ENCODE peak calls at places on chromosomes 3 and 15, in seven cellular contexts. One of them, this sample, is unnamed.

GRCh38 chr3:13080591-13080990 is 7.4 kb upstream of the IQSEC1 start:
- DNase-seq in transverse colon: no peak
- DNase-seq in uterus: no peak
- DNase-seq in NB4: peak; percentile 79
- DNase-seq in K562: no peak
- DNase-seq in lower leg skin: peak; percentile 39
- DNase-seq in body of pancreas: no peak
- DNase-seq in this sample: no peak

GRCh38 chr3:38163117-38163870 is 2.0 kb upstream of the OXSR1 start:
- DNase-seq in transverse colon: no peak
- DNase-seq in NB4: peak; percentile 47
- DNase-seq in body of pancreas: no peak
- DNase-seq in K562: peak; percentile 37
- DNase-seq in uterus: no peak
- DNase-seq in lower leg skin: no peak
- DNase-seq in this sample: no peak

GRCh38 chr3:53493997-53494791 is at the start of gene CACNA1D:
- DNase-seq in body of pancreas: peak; percentile 79
- DNase-seq in NB4: no peak
- DNase-seq in uterus: no peak
- DNase-seq in lower leg skin: no peak
- DNase-seq in transverse colon: peak; percentile 82
- DNase-seq in K562: no peak
- DNase-seq in this sample: no peak

GRCh38 chr3:82080261-82080660 is 318.8 kb upstream of the GBE1 start:
- DNase-seq in uterus: no peak
- DNase-seq in NB4: peak; percentile 2
- DNase-seq in K562: no peak
- DNase-seq in transverse colon: no peak
- DNase-seq in lower leg skin: no peak
- DNase-seq in body of pancreas: no peak
- DNase-seq in this sample: no peak

GRCh38 chr3:176776622-176777021 is 420.7 kb downstream of the TBL1XR1 start:
- DNase-seq in transverse colon: no peak
- DNase-seq in lower leg skin: no peak
- DNase-seq in NB4: no peak
- DNase-seq in K562: no peak
- DNase-seq in body of pancreas: no peak
- DNase-seq in uterus: no peak
- DNase-seq in this sample: no peak

GRCh38 chr15:63191895-63192603 is 2.6 kb downstream of the RAB8B start:
- DNase-seq in uterus: no peak
- DNase-seq in K562: no peak
- DNase-seq in lower leg skin: no peak
- DNase-seq in NB4: peak; percentile 57
- DNase-seq in body of pancreas: no peak
- DNase-seq in transverse colon: peak; percentile 19
- DNase-seq in this sample: no peak

GRCh38 chr3:112734718-112735350 is 93.9 kb upstream of the CCDC80 start:
- DNase-seq in lower leg skin: peak; percentile 41
- DNase-seq in body of pancreas: peak; percentile 51
- DNase-seq in K562: peak; percentile 53
- DNase-seq in NB4: peak; percentile 85
- DNase-seq in uterus: peak; percentile 27
- DNase-seq in transverse colon: peak; percentile 52
- DNase-seq in this sample: peak; percentile 44

GRCh38 chr3:100089802-100090668 is 24.3 kb downstream of the FILIP1L start:
- DNase-seq in K562: peak; percentile 57
- DNase-seq in body of pancreas: no peak
- DNase-seq in uterus: peak; percentile 55
- DNase-seq in transverse colon: no peak
- DNase-seq in NB4: peak; percentile 90
- DNase-seq in lower leg skin: no peak
- DNase-seq in this sample: peak; percentile 12

GRCh38 chr3:151082880-151083838 is 2.3 kb upstream of the MED12L start:
- DNase-seq in transverse colon: no peak
- DNase-seq in NB4: no peak
- DNase-seq in uterus: no peak
- DNase-seq in K562: no peak
- DNase-seq in lower leg skin: no peak
- DNase-seq in body of pancreas: no peak
- DNase-seq in this sample: no peak

GRCh38 chr3:106197532-106198187 is 328.8 kb upstream of the CBLB start:
- DNase-seq in body of pancreas: no peak
- DNase-seq in NB4: no peak
- DNase-seq in transverse colon: no peak
- DNase-seq in K562: no peak
- DNase-seq in lower leg skin: no peak
- DNase-seq in uterus: no peak
- DNase-seq in this sample: no peak

GRCh38 chr15:98547741-98548166 is 100.6 kb upstream of the IGF1R start:
- DNase-seq in NB4: peak; percentile 66
- DNase-seq in uterus: peak; percentile 30
- DNase-seq in lower leg skin: peak; percentile 25
- DNase-seq in body of pancreas: no peak
- DNase-seq in transverse colon: peak; percentile 11
- DNase-seq in K562: no peak
- DNase-seq in this sample: no peak

GRCh38 chr3:176906046-176906905 is 291.0 kb downstream of the TBL1XR1 start:
- DNase-seq in K562: no peak
- DNase-seq in body of pancreas: peak; percentile 69
- DNase-seq in transverse colon: no peak
- DNase-seq in lower leg skin: no peak
- DNase-seq in uterus: no peak
- DNase-seq in NB4: no peak
- DNase-seq in this sample: no peak

GRCh38 chr15:22265056-22265945 is 185.0 kb downstream of the OR4M2 start:
- DNase-seq in body of pancreas: no peak
- DNase-seq in transverse colon: no peak
- DNase-seq in lower leg skin: no peak
- DNase-seq in uterus: no peak
- DNase-seq in NB4: no peak
- DNase-seq in K562: no peak
- DNase-seq in this sample: no peak

GRCh38 chr15:91412529-91412928 is 312.5 kb downstream of the SV2B start:
- DNase-seq in transverse colon: no peak
- DNase-seq in lower leg skin: no peak
- DNase-seq in K562: no peak
- DNase-seq in body of pancreas: no peak
- DNase-seq in uterus: no peak
- DNase-seq in NB4: peak; percentile 73
- DNase-seq in this sample: no peak

GRCh38 chr3:105845488-105845887 is 23.3 kb downstream of the CBLB start:
- DNase-seq in uterus: no peak
- DNase-seq in transverse colon: no peak
- DNase-seq in body of pancreas: no peak
- DNase-seq in lower leg skin: no peak
- DNase-seq in NB4: no peak
- DNase-seq in K562: no peak
- DNase-seq in this sample: no peak

GRCh38 chr3:9978664-9979349 is 7.8 kb downstream of the EMC3 start:
- DNase-seq in uterus: no peak
- DNase-seq in lower leg skin: no peak
- DNase-seq in transverse colon: no peak
- DNase-seq in body of pancreas: no peak
- DNase-seq in K562: peak; percentile 31
- DNase-seq in NB4: no peak
- DNase-seq in this sample: no peak

GRCh38 chr3:52774901-52775864 is 2.2 kb upstream of the ITIH1 start:
- DNase-seq in lower leg skin: no peak
- DNase-seq in body of pancreas: peak; percentile 66
- DNase-seq in transverse colon: peak; percentile 39
- DNase-seq in uterus: no peak
- DNase-seq in NB4: no peak
- DNase-seq in K562: no peak
- DNase-seq in this sample: no peak

GRCh38 chr15:52790166-52790708 is at the start of gene ONECUT1:
- DNase-seq in lower leg skin: no peak
- DNase-seq in K562: peak; percentile 91
- DNase-seq in transverse colon: peak; percentile 50
- DNase-seq in body of pancreas: peak; percentile 87
- DNase-seq in NB4: peak; percentile 62
- DNase-seq in uterus: no peak
- DNase-seq in this sample: peak; percentile 78

GRCh38 chr3:138254199-138254598 is 67.1 kb downstream of the ARMC8 start:
- DNase-seq in K562: no peak
- DNase-seq in NB4: no peak
- DNase-seq in lower leg skin: no peak
- DNase-seq in body of pancreas: no peak
- DNase-seq in transverse colon: no peak
- DNase-seq in uterus: no peak
- DNase-seq in this sample: no peak

GRCh38 chr15:70672081-70672480 is 91.3 kb downstream of the UACA start:
- DNase-seq in K562: no peak
- DNase-seq in NB4: peak; percentile 72
- DNase-seq in body of pancreas: no peak
- DNase-seq in lower leg skin: no peak
- DNase-seq in transverse colon: no peak
- DNase-seq in uterus: no peak
- DNase-seq in this sample: no peak

GRCh38 chr15:57421110-57421509 is 44.8 kb downstream of the CGNL1 start:
- DNase-seq in uterus: no peak
- DNase-seq in body of pancreas: no peak
- DNase-seq in NB4: no peak
- DNase-seq in lower leg skin: no peak
- DNase-seq in transverse colon: no peak
- DNase-seq in K562: no peak
- DNase-seq in this sample: no peak

GRCh38 chr3:168859574-168859973 is 763.9 kb upstream of the GOLIM4 start:
- DNase-seq in transverse colon: no peak
- DNase-seq in NB4: peak; percentile 6
- DNase-seq in body of pancreas: no peak
- DNase-seq in K562: no peak
- DNase-seq in uterus: no peak
- DNase-seq in lower leg skin: no peak
- DNase-seq in this sample: no peak

GRCh38 chr3:18134386-18135082 is 290.6 kb downstream of the SATB1 start:
- DNase-seq in NB4: no peak
- DNase-seq in uterus: no peak
- DNase-seq in transverse colon: no peak
- DNase-seq in K562: no peak
- DNase-seq in body of pancreas: no peak
- DNase-seq in lower leg skin: no peak
- DNase-seq in this sample: no peak
- TF ChIP-seq POLR2A in NB4: no peak
- TF ChIP-seq POLR2A in uterus: no peak
- TF ChIP-seq POLR2A in transverse colon: no peak
- TF ChIP-seq POLR2A in K562: no peak
- TF ChIP-seq POLR2A in body of pancreas: no peak
- TF ChIP-seq POLR2A in lower leg skin: no peak
- TF ChIP-seq POLR2A in this sample: no peak

GRCh38 chr15:84981711-84982300 is at the start of gene PDE8A:
- DNase-seq in NB4: peak; percentile 69
- DNase-seq in lower leg skin: peak; percentile 33
- DNase-seq in body of pancreas: peak; percentile 51
- DNase-seq in uterus: no peak
- DNase-seq in transverse colon: peak; percentile 63
- DNase-seq in K562: peak; percentile 75
- DNase-seq in this sample: peak; percentile 21

GRCh38 chr15:84979651-84980050 is 2.0 kb upstream of the PDE8A start:
- DNase-seq in K562: peak; percentile 62
- DNase-seq in NB4: no peak
- DNase-seq in lower leg skin: no peak
- DNase-seq in transverse colon: peak; percentile 36
- DNase-seq in body of pancreas: peak; percentile 47
- DNase-seq in uterus: no peak
- DNase-seq in this sample: no peak

GRCh38 chr15:84981054-84981710 is 474 bp upstream of the PDE8A start:
- DNase-seq in K562: peak; percentile 96
- DNase-seq in uterus: peak; percentile 95
- DNase-seq in lower leg skin: peak; percentile 90
- DNase-seq in transverse colon: peak; percentile 97
- DNase-seq in body of pancreas: peak; percentile 96
- DNase-seq in NB4: peak; percentile 99
- DNase-seq in this sample: peak; percentile 78

GRCh38 chr15:84982301-84982920 is 755 bp downstream of the PDE8A start:
- DNase-seq in uterus: peak; percentile 33
- DNase-seq in NB4: peak; percentile 68
- DNase-seq in transverse colon: peak; percentile 70
- DNase-seq in lower leg skin: peak; percentile 18
- DNase-seq in K562: peak; percentile 38
- DNase-seq in body of pancreas: peak; percentile 46
- DNase-seq in this sample: no peak

GRCh38 chr15:84980196-84981053 is 1.2 kb upstream of the PDE8A start:
- DNase-seq in body of pancreas: peak; percentile 85
- DNase-seq in NB4: peak; percentile 87
- DNase-seq in uterus: peak; percentile 84
- DNase-seq in transverse colon: peak; percentile 88
- DNase-seq in K562: peak; percentile 85
- DNase-seq in lower leg skin: peak; percentile 78
- DNase-seq in this sample: peak; percentile 55
- TF ChIP-seq POLR2A in body of pancreas: peak; percentile 53
- TF ChIP-seq POLR2A in NB4: peak; percentile 49
- TF ChIP-seq POLR2A in uterus: peak; percentile 54
- TF ChIP-seq POLR2A in transverse colon: peak; percentile 37
- TF ChIP-seq POLR2A in K562: peak; percentile 66
- TF ChIP-seq POLR2A in lower leg skin: no peak
- TF ChIP-seq POLR2A in this sample: peak; percentile 43

DNA sequence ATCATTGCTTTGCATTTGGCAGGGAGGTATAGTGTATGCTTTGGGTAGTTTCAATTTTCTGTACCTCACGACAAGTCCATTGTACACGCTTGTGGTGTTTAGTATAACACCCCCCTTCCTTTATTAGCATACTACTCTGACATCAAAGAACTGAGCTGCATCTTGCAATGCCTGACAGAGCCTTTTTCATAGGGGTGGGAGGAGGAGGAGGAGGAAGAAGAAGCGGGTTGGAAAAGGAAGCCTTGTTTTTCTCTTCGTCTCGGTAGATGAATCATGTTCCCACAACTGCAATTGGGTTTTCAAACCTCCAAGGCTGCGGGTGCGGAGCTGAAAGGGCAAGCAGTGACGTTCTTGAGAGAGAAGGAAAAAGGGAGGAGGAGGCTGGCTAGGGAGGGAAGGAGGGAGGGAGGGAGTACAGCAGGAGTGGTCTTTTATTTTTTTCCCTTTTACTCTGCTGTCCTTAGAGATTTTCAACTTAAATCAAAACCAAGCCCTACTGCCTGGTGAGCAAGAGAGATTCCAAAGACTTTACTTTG is 175.7 kb downstream of the KLHL25 start:
- DNase-seq in lower leg skin: peak; percentile 85
- DNase-seq in uterus: peak; percentile 82
- DNase-seq in NB4: peak; percentile 82
- DNase-seq in transverse colon: peak; percentile 50
- DNase-seq in K562: no peak
- DNase-seq in body of pancreas: peak; percentile 44
- DNase-seq in this sample: peak; percentile 34
- TF ChIP-seq POLR2A in lower leg skin: no peak
- TF ChIP-seq POLR2A in uterus: peak; percentile 69
- TF ChIP-seq POLR2A in NB4: no peak
- TF ChIP-seq POLR2A in transverse colon: peak; percentile 51
- TF ChIP-seq POLR2A in K562: no peak
- TF ChIP-seq POLR2A in body of pancreas: peak; percentile 29
- TF ChIP-seq POLR2A in this sample: no peak

DNA sequence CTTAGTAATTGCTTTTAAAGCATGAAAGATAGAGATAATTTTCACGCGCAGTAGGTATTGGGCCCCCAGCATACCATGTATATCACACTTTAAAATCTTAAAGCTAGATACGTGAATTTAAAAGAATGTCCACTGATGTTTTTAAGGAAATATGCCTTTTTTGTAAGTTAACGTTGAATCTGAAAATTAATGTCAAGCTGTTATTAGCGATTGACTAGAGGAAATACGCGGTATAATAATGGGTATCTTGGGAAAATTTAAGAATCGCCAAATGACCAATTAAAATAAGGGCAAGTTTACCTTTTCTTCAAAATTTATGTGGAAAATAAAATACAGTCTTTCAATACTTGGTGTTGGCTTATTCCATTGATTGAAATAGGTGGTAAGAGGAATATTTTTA is 13.3 kb upstream of the CHD2 start:
- DNase-seq in uterus: no peak
- DNase-seq in transverse colon: no peak
- DNase-seq in K562: no peak
- DNase-seq in body of pancreas: no peak
- DNase-seq in lower leg skin: no peak
- DNase-seq in NB4: no peak
- DNase-seq in this sample: no peak
- TF ChIP-seq POLR2A in uterus: no peak
- TF ChIP-seq POLR2A in transverse colon: no peak
- TF ChIP-seq POLR2A in K562: no peak
- TF ChIP-seq POLR2A in body of pancreas: no peak
- TF ChIP-seq POLR2A in lower leg skin: no peak
- TF ChIP-seq POLR2A in NB4: no peak
- TF ChIP-seq POLR2A in this sample: no peak